ENCODE peak calls at places on chromosomes 5 and 9, in six cellular contexts. One of them, this sample, is unnamed.

GRCh38 chr9:93536167-93536566 is 40.2 kb upstream of the PHF2 start:
- DNase-seq in GM23248: no peak
- DNase-seq in GM23338: no peak
- DNase-seq in mammary epithelial cell: no peak
- DNase-seq in PC-9: no peak
- DNase-seq in PC-3: no peak
- DNase-seq in this sample: no peak

GRCh38 chr5:100520348-100520747 is 14.8 kb upstream of the FAM174A start:
- DNase-seq in PC-9: no peak
- DNase-seq in mammary epithelial cell: no peak
- DNase-seq in PC-3: peak
- DNase-seq in GM23248: no peak
- DNase-seq in GM23338: peak
- DNase-seq in this sample: no peak

GRCh38 chr5:14672508-14673394 is 8.2 kb downstream of the OTULIN start:
- DNase-seq in PC-3: no peak
- DNase-seq in PC-9: no peak
- DNase-seq in mammary epithelial cell: peak
- DNase-seq in GM23248: peak
- DNase-seq in GM23338: peak
- DNase-seq in this sample: no peak

GRCh38 chr5:1239514-1240251 is 14.5 kb downstream of the SLC6A18 start:
- DNase-seq in GM23248: no peak
- DNase-seq in GM23338: no peak
- DNase-seq in mammary epithelial cell: no peak
- DNase-seq in PC-3: no peak
- DNase-seq in PC-9: no peak
- DNase-seq in this sample: no peak

GRCh38 chr5:149731617-149732400 is 1.7 kb downstream of the PPARGC1B start:
- DNase-seq in PC-9: peak
- DNase-seq in PC-3: peak
- DNase-seq in mammary epithelial cell: peak
- DNase-seq in GM23248: peak
- DNase-seq in GM23338: peak
- DNase-seq in this sample: peak

GRCh38 chr9:37405764-37406380 is 16.6 kb upstream of the GRHPR start:
- DNase-seq in PC-9: no peak
- DNase-seq in GM23248: no peak
- DNase-seq in mammary epithelial cell: no peak
- DNase-seq in PC-3: no peak
- DNase-seq in GM23338: no peak
- DNase-seq in this sample: no peak

GRCh38 chr5:26482817-26483375 is 555.5 kb downstream of the CDH9 start:
- DNase-seq in GM23248: peak
- DNase-seq in mammary epithelial cell: no peak
- DNase-seq in PC-3: peak
- DNase-seq in PC-9: no peak
- DNase-seq in GM23338: peak
- DNase-seq in this sample: peak

GRCh38 chr9:93099551-93100264 is 3.7 kb downstream of the CARD19 start:
- DNase-seq in GM23248: no peak
- DNase-seq in PC-3: no peak
- DNase-seq in PC-9: no peak
- DNase-seq in mammary epithelial cell: no peak
- DNase-seq in GM23338: no peak
- DNase-seq in this sample: no peak

GRCh38 chr5:14465776-14466175 is 115.8 kb upstream of the OTULINL start:
- DNase-seq in GM23338: no peak
- DNase-seq in PC-9: no peak
- DNase-seq in mammary epithelial cell: no peak
- DNase-seq in PC-3: no peak
- DNase-seq in GM23248: no peak
- DNase-seq in this sample: no peak

GRCh38 chr9:86353591-86354047 is 591 bp downstream of the TUT7 start:
- DNase-seq in GM23248: peak
- DNase-seq in mammary epithelial cell: peak
- DNase-seq in PC-3: peak
- DNase-seq in PC-9: peak
- DNase-seq in GM23338: peak
- DNase-seq in this sample: no peak

GRCh38 chr5:114450516-114450909 is 88.6 kb downstream of the KCNN2 start:
- DNase-seq in GM23248: peak
- DNase-seq in PC-9: no peak
- DNase-seq in PC-3: peak
- DNase-seq in mammary epithelial cell: no peak
- DNase-seq in GM23338: no peak
- DNase-seq in this sample: peak

GRCh38 chr9:80679920-80680319 is 1009.4 kb downstream of the TLE1 start:
- DNase-seq in PC-3: no peak
- DNase-seq in GM23248: no peak
- DNase-seq in PC-9: no peak
- DNase-seq in GM23338: no peak
- DNase-seq in mammary epithelial cell: peak
- DNase-seq in this sample: no peak

GRCh38 chr5:128498844-128499455 is 39.1 kb downstream of the FBN2 start:
- DNase-seq in mammary epithelial cell: peak
- DNase-seq in PC-3: peak
- DNase-seq in GM23338: peak
- DNase-seq in GM23248: peak
- DNase-seq in PC-9: no peak
- DNase-seq in this sample: peak

GRCh38 chr9:77475641-77476473 is 172.3 kb downstream of the GNA14 start:
- DNase-seq in PC-3: no peak
- DNase-seq in mammary epithelial cell: no peak
- DNase-seq in PC-9: no peak
- DNase-seq in GM23248: peak
- DNase-seq in GM23338: peak
- DNase-seq in this sample: peak

GRCh38 chr5:10227396-10227795 is 22.3 kb downstream of the ATPSCKMT start:
- DNase-seq in mammary epithelial cell: no peak
- DNase-seq in PC-3: peak
- DNase-seq in GM23248: peak
- DNase-seq in PC-9: no peak
- DNase-seq in GM23338: no peak
- DNase-seq in this sample: no peak

GRCh38 chr5:52898961-52899680 is 90.0 kb upstream of the ITGA2 start:
- DNase-seq in mammary epithelial cell: no peak
- DNase-seq in PC-3: no peak
- DNase-seq in PC-9: no peak
- DNase-seq in GM23338: no peak
- DNase-seq in GM23248: no peak
- DNase-seq in this sample: no peak

GRCh38 chr5:54905942-54906537 is 79.4 kb downstream of the ESM1 start:
- DNase-seq in mammary epithelial cell: peak
- DNase-seq in GM23248: peak
- DNase-seq in GM23338: peak
- DNase-seq in PC-3: peak
- DNase-seq in PC-9: no peak
- DNase-seq in this sample: peak

GRCh38 chr5:142840591-142840990 is 70.4 kb downstream of the ARHGAP26 start:
- DNase-seq in GM23338: no peak
- DNase-seq in GM23248: no peak
- DNase-seq in PC-9: no peak
- DNase-seq in PC-3: no peak
- DNase-seq in mammary epithelial cell: no peak
- DNase-seq in this sample: no peak

GRCh38 chr5:40879163-40879942 is 29.9 kb upstream of the C7 start:
- DNase-seq in PC-3: peak
- DNase-seq in GM23338: peak
- DNase-seq in mammary epithelial cell: peak
- DNase-seq in GM23248: peak
- DNase-seq in PC-9: peak
- DNase-seq in this sample: peak

GRCh38 chr9:135524130-135524861 is 3.1 kb downstream of the LCN1 start:
- DNase-seq in mammary epithelial cell: no peak
- DNase-seq in GM23338: no peak
- DNase-seq in PC-3: peak
- DNase-seq in PC-9: no peak
- DNase-seq in GM23248: peak
- DNase-seq in this sample: no peak

GRCh38 chr5:33937700-33938506 is 1.7 kb downstream of the RXFP3 start:
- DNase-seq in PC-3: no peak
- DNase-seq in GM23338: peak
- DNase-seq in GM23248: no peak
- DNase-seq in mammary epithelial cell: no peak
- DNase-seq in PC-9: no peak
- DNase-seq in this sample: no peak

GRCh38 chr5:140090251-140090650 is 23.7 kb upstream of the PURA start:
- DNase-seq in PC-9: no peak
- DNase-seq in mammary epithelial cell: no peak
- DNase-seq in PC-3: no peak
- DNase-seq in GM23338: no peak
- DNase-seq in GM23248: no peak
- DNase-seq in this sample: no peak

GRCh38 chr5:56837956-56838355 is 22.6 kb downstream of the MAP3K1 start:
- DNase-seq in mammary epithelial cell: no peak
- DNase-seq in GM23248: no peak
- DNase-seq in PC-3: no peak
- DNase-seq in PC-9: no peak
- DNase-seq in GM23338: no peak
- DNase-seq in this sample: no peak

GRCh38 chr9:12773562-12773961 is 1.3 kb upstream of the LURAP1L start:
- DNase-seq in GM23338: no peak
- DNase-seq in mammary epithelial cell: no peak
- DNase-seq in GM23248: no peak
- DNase-seq in PC-9: no peak
- DNase-seq in PC-3: no peak
- DNase-seq in this sample: no peak

GRCh38 chr9:4424891-4425290 is 65.4 kb upstream of the SLC1A1 start:
- DNase-seq in PC-3: no peak
- DNase-seq in GM23338: no peak
- DNase-seq in PC-9: no peak
- DNase-seq in GM23248: peak
- DNase-seq in mammary epithelial cell: no peak
- DNase-seq in this sample: no peak

DNA sequence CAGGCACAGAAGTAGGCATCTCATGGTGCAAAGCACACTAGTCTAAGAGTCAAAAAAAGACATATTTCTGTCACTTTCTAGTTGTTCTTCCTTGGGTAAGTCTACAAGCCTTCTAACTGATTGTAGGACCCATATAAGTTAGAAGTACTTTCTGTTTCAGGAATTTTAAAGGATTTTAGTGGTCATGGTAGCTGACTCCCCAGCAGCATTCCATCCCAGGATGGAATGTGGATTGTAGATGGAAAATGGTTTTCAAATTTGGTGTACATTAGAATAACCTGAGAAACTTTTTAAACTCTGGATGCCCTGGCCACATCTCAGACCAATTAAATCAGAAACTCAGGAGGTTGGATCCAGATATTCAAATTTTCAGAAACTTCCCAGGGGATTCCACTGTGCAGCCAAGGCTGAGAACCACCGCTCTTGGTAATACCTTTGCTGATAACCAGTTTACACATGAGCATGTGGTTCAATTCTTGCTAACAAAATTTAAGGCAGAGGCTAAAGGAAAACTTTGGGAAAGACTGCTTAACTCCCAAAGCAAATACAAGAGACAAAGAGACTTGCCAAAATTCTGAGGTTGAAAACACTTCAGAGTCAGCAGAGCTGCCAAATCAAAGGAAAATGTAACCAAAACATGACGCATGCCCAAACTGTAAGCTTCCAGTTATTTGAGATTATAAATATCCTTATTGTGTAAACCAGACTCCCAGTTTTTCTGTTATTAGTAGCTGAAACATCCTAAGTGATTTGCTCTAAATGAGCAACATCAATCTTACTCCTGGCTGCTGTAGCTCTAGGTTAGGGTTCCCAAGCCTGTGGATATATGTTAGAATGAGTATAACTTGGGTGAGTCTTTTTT is 145.4 kb upstream of the MTAP start:
- DNase-seq in GM23248: peak
- DNase-seq in PC-3: peak
- DNase-seq in GM23338: no peak
- DNase-seq in PC-9: no peak
- DNase-seq in mammary epithelial cell: peak
- DNase-seq in this sample: no peak
- H3K4me3 ChIP-seq in GM23248: peak
- H3K4me3 ChIP-seq in PC-3: peak
- H3K4me3 ChIP-seq in GM23338: no peak
- H3K4me3 ChIP-seq in PC-9: no peak
- H3K4me3 ChIP-seq in mammary epithelial cell: no peak
- H3K4me3 ChIP-seq in this sample: no peak

DNA sequence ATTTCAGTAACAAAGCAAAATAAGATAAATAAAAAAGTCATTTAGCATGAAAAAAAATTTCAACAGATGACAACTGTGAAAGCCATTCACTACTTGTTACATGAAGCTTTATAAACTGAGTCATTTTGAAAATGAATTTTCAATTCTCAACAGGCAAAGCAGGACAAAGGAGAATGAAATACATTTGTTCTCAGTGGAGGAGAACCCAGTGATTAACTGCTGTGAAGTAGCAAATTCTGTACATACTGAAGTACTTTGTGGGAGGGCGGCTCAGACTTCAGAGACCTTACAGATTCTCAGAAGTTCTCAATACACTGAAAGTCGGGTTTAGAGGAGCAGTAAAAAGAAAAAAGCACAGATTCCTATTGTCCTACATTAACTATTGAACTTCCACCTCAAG is 21.7 kb downstream of the SKIC3 start:
- DNase-seq in PC-9: no peak
- DNase-seq in mammary epithelial cell: no peak
- DNase-seq in GM23248: peak
- DNase-seq in GM23338: peak
- DNase-seq in PC-3: no peak
- DNase-seq in this sample: no peak
- H3K27ac ChIP-seq in PC-9: no peak
- H3K27ac ChIP-seq in mammary epithelial cell: no peak
- H3K27ac ChIP-seq in GM23248: peak
- H3K27ac ChIP-seq in GM23338: peak
- H3K27ac ChIP-seq in PC-3: no peak
- H3K27ac ChIP-seq in this sample: no peak

GRCh38 chr9:97220894-97221477 is 86.5 kb upstream of the CCDC180 start:
- DNase-seq in GM23338: peak
- DNase-seq in PC-3: no peak
- DNase-seq in PC-9: no peak
- DNase-seq in mammary epithelial cell: no peak
- DNase-seq in GM23248: no peak
- DNase-seq in this sample: no peak
- TF ChIP-seq EZH2 in GM23338: no peak
- TF ChIP-seq EZH2 in PC-3: no peak
- TF ChIP-seq EZH2 in PC-9: no peak
- TF ChIP-seq EZH2 in mammary epithelial cell: no peak
- TF ChIP-seq EZH2 in GM23248: peak
- TF ChIP-seq EZH2 in this sample: no peak

GRCh38 chr9:120394058-120394669 is 185.8 kb downstream of the CDK5RAP2 start:
- DNase-seq in mammary epithelial cell: peak
- DNase-seq in GM23338: no peak
- DNase-seq in PC-3: peak
- DNase-seq in PC-9: peak
- DNase-seq in GM23248: peak
- DNase-seq in this sample: no peak

GRCh38 chr9:120393386-120394057 is 186.4 kb downstream of the CDK5RAP2 start:
- DNase-seq in mammary epithelial cell: peak
- DNase-seq in PC-3: peak
- DNase-seq in GM23248: peak
- DNase-seq in GM23338: no peak
- DNase-seq in PC-9: peak
- DNase-seq in this sample: no peak

GRCh38 chr9:120396926-120397325 is 183.0 kb downstream of the CDK5RAP2 start:
- DNase-seq in GM23338: no peak
- DNase-seq in mammary epithelial cell: no peak
- DNase-seq in PC-3: no peak
- DNase-seq in PC-9: no peak
- DNase-seq in GM23248: no peak
- DNase-seq in this sample: no peak

GRCh38 chr9:120396418-120396817 is 183.5 kb downstream of the CDK5RAP2 start:
- DNase-seq in mammary epithelial cell: no peak
- DNase-seq in PC-3: peak
- DNase-seq in PC-9: no peak
- DNase-seq in GM23248: no peak
- DNase-seq in GM23338: no peak
- DNase-seq in this sample: no peak

GRCh38 chr9:120395374-120395773 is 184.6 kb downstream of the CDK5RAP2 start:
- DNase-seq in GM23338: no peak
- DNase-seq in mammary epithelial cell: no peak
- DNase-seq in PC-9: no peak
- DNase-seq in PC-3: no peak
- DNase-seq in GM23248: no peak
- DNase-seq in this sample: no peak
- H3K4me3 ChIP-seq in GM23338: no peak
- H3K4me3 ChIP-seq in mammary epithelial cell: no peak
- H3K4me3 ChIP-seq in PC-9: no peak
- H3K4me3 ChIP-seq in PC-3: no peak
- H3K4me3 ChIP-seq in GM23248: no peak
- H3K4me3 ChIP-seq in this sample: no peak